ENCODE peak calls at places on chromosomes 16 and 17, in four cellular contexts. W, V, R and I are unnamed samples.

GRCh38 chr16:64900517-64900916 is 221.3 kb downstream of the CDH11 start:
- DNase-seq in V (no peak), W (no peak), R (no peak), I (no peak)

GRCh38 chr17:43720311-43721060 is 38.1 kb downstream of the SOST start:
- DNase-seq in R (peak; percentile 78), W (peak; percentile 83), V (peak; percentile 92), I (peak; percentile 94)

GRCh38 chr17:74259667-74260524 is 14.1 kb upstream of the DNAI2 start:
- DNase-seq in V (no peak), W (peak; percentile 45), R (no peak), I (no peak)

GRCh38 chr17:78086740-78087139 is 41.8 kb downstream of the TMC6 start:
- DNase-seq in W (no peak), V (no peak), R (no peak), I (no peak)

GRCh38 chr17:2722611-2723010 is 11.0 kb upstream of the CLUH start:
- DNase-seq in W (no peak), R (no peak), V (no peak), I (no peak)

GRCh38 chr16:73253922-73254480 is 206.1 kb upstream of the ZFHX3 start:
- DNase-seq in W (no peak), R (no peak), V (no peak), I (no peak)

GRCh38 chr17:69761011-69761410 is 314.0 kb upstream of the KCNJ16 start:
- DNase-seq in W (no peak), R (no peak), V (no peak), I (no peak)

GRCh38 chr16:3282103-3282746 is 1.1 kb upstream of the ZNF263 start:
- DNase-seq in R (no peak), W (peak; percentile 87), V (no peak), I (peak; percentile 84)

GRCh38 chr16:58324792-58325191 is 30.0 kb upstream of the PRSS54 start:
- DNase-seq in R (no peak), W (no peak), V (no peak), I (no peak)

GRCh38 chr17:18161226-18162094 is 22.2 kb upstream of the ALKBH5 start:
- DNase-seq in W (no peak), V (no peak), R (no peak), I (no peak)

GRCh38 chr16:72367841-72368240 is 195.9 kb upstream of the PMFBP1 start:
- DNase-seq in R (no peak), V (no peak), W (no peak), I (no peak)

GRCh38 chr17:81371910-81372760 is 23.1 kb upstream of the BAHCC1 start:
- DNase-seq in R (no peak), V (no peak), W (peak; percentile 63), I (peak; percentile 85)
- H3K27ac ChIP-seq in R (no peak overlapping the region), V (no peak overlapping the region), W (no peak overlapping the region), I (peak overlapping the region; percentile 21)

GRCh38 chr17:50948711-50949110 is 82.6 kb upstream of the TOB1 start:
- DNase-seq in V (peak; percentile 29), R (no peak), W (no peak), I (no peak)

GRCh38 chr17:50946891-50947843 is 81.0 kb upstream of the TOB1 start:
- DNase-seq in V (peak; percentile 42), W (no peak), R (no peak), I (peak; percentile 35)

GRCh38 chr17:50949128-50950001 is 83.2 kb upstream of the TOB1 start:
- DNase-seq in W (no peak), V (peak; percentile 41), R (no peak), I (peak; percentile 60)

GRCh38 chr17:50946223-50946890 is 80.2 kb upstream of the TOB1 start:
- DNase-seq in V (peak; percentile 33), R (no peak), W (no peak), I (peak; percentile 8)

DNA sequence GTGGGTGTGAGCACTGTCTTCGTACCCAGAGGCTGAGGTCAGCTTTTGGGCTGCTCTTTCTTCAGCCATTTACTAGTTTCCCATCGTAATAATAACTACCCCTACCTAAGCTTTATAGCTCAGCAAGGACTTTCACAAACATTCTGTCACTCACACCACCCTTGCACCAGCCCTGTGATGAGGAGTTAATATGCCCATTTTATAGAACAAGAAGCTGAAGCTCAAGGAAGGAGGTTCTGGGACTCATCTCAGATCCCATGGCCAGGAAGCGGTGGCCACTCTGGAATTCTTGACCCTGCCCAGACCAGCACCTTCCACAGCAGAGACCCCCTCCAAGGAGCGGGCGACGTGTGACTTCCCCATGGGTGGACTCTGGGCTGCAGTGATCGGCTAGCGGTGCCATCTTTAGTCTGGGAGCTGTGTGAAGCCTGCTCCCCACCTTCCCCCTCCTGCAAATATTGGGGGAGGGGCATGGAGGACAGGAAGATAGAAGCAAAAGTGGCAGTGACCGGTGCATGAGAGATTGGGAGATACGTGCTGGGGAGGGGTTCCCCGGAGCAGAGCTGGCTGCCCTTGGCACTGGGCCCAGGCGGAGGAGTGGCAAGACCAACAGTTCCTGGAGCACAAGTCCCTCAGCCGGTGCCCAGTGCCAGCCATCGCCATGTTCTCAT is 81.8 kb upstream of the TOB1 start:
- DNase-seq in V (peak; percentile 75), W (no peak), R (no peak), I (no peak)
- H3K27ac ChIP-seq in V (no peak overlapping the region), W (no peak overlapping the region), R (peak overlapping the region; percentile 96), I (peak overlapping the region; percentile 73)

GRCh38 chr16:19654147-19654546 is 63.9 kb downstream of the KNOP1 start:
- DNase-seq in R (no peak), V (no peak), W (no peak), I (no peak)
- H3K27ac ChIP-seq in R (no peak overlapping the region), V (no peak overlapping the region), W (no peak overlapping the region), I (no peak overlapping the region)

GRCh38 chr16:68076560-68076959 is 8.6 kb upstream of the NFATC3 start:
- DNase-seq in R (no peak), W (no peak), V (no peak), I (no peak)

GRCh38 chr16:68075980-68076379 is 9.2 kb upstream of the NFATC3 start:
- DNase-seq in V (no peak), R (no peak), W (no peak), I (no peak)

GRCh38 chr16:68079616-68080344 is 5.4 kb upstream of the NFATC3 start:
- DNase-seq in R (peak; percentile 71), W (no peak), V (peak; percentile 87), I (no peak)

GRCh38 chr16:68078726-68079615 is 6.2 kb upstream of the NFATC3 start:
- DNase-seq in V (no peak), W (no peak), R (no peak), I (no peak)

GRCh38 chr16:68077866-68078725 is 7.1 kb upstream of the NFATC3 start:
- DNase-seq in R (no peak), V (no peak), W (no peak), I (no peak)
- H3K27ac ChIP-seq in R (no peak overlapping the region), V (no peak overlapping the region), W (no peak overlapping the region), I (no peak overlapping the region)

DNA sequence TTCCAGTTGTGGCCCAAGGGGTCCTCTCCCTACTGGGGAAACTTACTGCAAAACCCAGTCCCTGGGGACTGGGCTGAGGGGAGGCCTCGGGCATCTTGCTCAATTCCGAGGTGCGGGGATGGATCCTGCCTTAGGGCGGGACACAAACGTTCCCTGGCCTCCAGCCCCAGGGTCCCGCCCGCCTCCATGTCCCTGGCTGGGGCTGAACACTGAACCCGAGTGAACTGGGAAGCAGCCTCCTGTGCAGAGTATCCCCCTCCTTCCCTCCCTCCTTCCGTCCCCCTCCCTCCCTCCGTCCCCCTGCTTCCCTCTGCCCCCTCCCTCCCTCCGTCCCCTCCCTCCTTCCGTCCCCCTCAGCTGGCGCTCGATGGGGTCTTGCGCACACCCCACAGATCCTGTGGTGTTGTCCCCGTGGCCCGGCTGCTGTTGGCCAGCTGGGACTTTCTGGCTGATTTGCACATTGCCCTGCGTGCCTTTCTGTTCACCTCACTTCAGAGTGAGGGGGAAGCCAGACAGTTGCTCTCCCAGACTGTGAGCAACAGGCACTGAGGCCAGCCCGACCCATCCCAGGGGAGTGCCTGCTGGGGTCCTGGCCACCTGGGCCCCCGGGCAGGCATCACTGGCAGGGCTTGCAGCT is 5.5 kb downstream of the TRAF7 start:
- DNase-seq in V (no peak), W (no peak), R (peak; percentile 82), I (no peak)
- H3K27ac ChIP-seq in V (no peak overlapping the region), W (no peak overlapping the region), R (peak overlapping the region; percentile 65), I (no peak overlapping the region)

DNA sequence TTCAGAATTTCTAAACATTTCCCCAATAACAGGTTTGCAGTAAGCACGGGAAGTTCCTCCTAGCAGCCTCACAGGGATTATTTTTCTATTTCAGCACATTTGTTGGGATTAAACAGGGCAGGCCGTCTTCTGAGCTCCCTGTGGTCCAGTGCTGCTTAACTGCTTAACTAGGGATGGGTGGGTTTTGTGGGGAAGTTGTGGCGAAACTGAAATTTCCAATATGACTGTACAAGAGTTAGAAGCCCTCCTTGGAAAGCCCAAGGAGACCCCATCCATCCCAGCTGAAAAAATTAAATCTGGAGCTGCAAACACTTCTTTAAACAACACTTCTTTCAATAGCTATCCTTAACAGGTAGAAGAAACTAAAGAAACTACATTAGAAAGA is 22.2 kb downstream of the FAM117A start:
- DNase-seq in W (no peak), V (no peak), R (no peak), I (peak; percentile 57)
- H3K27ac ChIP-seq in W (no peak overlapping the region), V (peak overlapping the region; percentile 86), R (peak overlapping the region; percentile 98), I (peak overlapping the region; percentile 78)

GRCh38 chr17:82399030-82399429 is 19.1 kb upstream of the HEXD start:
- DNase-seq in V (peak; percentile 83), W (no peak), R (peak; percentile 53), I (peak; percentile 53)

GRCh38 chr17:82397449-82398335 is 20.5 kb upstream of the HEXD start:
- DNase-seq in R (no peak), V (no peak), W (no peak), I (no peak)

GRCh38 chr17:82399601-82400101 is 18.5 kb upstream of the HEXD start:
- DNase-seq in R (no peak), W (no peak), V (no peak), I (peak; percentile 90)

GRCh38 chr17:82400830-82401229 is 17.3 kb upstream of the HEXD start:
- DNase-seq in R (no peak), W (no peak), V (peak; percentile 78), I (no peak)

GRCh38 chr17:82400206-82400605 is 17.9 kb upstream of the HEXD start:
- DNase-seq in V (no peak), W (no peak), R (no peak), I (no peak)
- H3K27ac ChIP-seq in V (no peak overlapping the region), W (no peak overlapping the region), R (peak overlapping the region; percentile 54), I (peak overlapping the region; percentile 75)

GRCh38 chr16:81517630-81518438 is 73.2 kb downstream of the CMIP start:
- DNase-seq in R (no peak), W (no peak), V (peak; percentile 44), I (no peak)
- H3K27ac ChIP-seq in R (peak overlapping the region; percentile 17), W (no peak overlapping the region), V (no peak overlapping the region), I (no peak overlapping the region)